ENCODE peak calls at places on chromosomes 12 and 14, in six cellular contexts. V is A549, W is vagina, D is fibroblast of the aortic adventitia, L is HFF-Myc, B is IMR-90. U is an unnamed sample.

GRCh38 chr12:107912421-107913004 is 138.0 kb downstream of the ASCL4 start:
- DNase-seq in V (peak; percentile 73), L (no peak), W (no peak), B (no peak), D (no peak), U (peak; percentile 2)

GRCh38 chr12:57793920-57794319 is 11.3 kb downstream of the TSFM start:
- DNase-seq in V (no peak), L (no peak), B (peak; percentile 90), D (peak; percentile 95), W (no peak), U (peak; percentile 90)

GRCh38 chr12:93177208-93178153 is 200.2 kb upstream of the NUDT4 start:
- DNase-seq in D (peak; percentile 73), V (no peak), L (no peak), W (no peak), B (no peak), U (peak; percentile 37)

GRCh38 chr12:123364532-123365140 is at the start of gene SBNO1:
- DNase-seq in D (peak; percentile 89), B (peak; percentile 85), V (peak; percentile 94), W (no peak), L (no peak), U (peak; percentile 92)

GRCh38 chr12:130184531-130185090 is 22.3 kb downstream of the FZD10 start:
- DNase-seq in V (no peak), B (no peak), L (no peak), D (no peak), W (no peak), U (no peak)

GRCh38 chr12:127306604-127307215 is 960.3 kb upstream of the TMEM132C start:
- DNase-seq in B (no peak), W (no peak), V (no peak), D (peak; percentile 60), L (no peak), U (peak; percentile 6)

GRCh38 chr14:94132285-94132887 is 3.0 kb upstream of the IFI27L2 start:
- DNase-seq in L (no peak), B (peak; percentile 70), D (peak; percentile 87), W (peak; percentile 54), V (peak; percentile 69), U (peak; percentile 75)

GRCh38 chr14:28759658-28760313 is 6.8 kb upstream of the FOXG1 start:
- DNase-seq in D (no peak), B (no peak), L (no peak), V (no peak), W (no peak), U (no peak)

GRCh38 chr12:117090816-117091711 is 8.2 kb downstream of the TESC start:
- DNase-seq in W (no peak), D (no peak), V (no peak), L (no peak), B (no peak), U (no peak)

GRCh38 chr14:94172545-94172944 is 1.6 kb upstream of the PPP4R4 start:
- DNase-seq in W (no peak), V (no peak), L (no peak), D (no peak), B (no peak), U (no peak)

GRCh38 chr12:54560374-54560858 is 11.0 kb downstream of the PDE1B start:
- DNase-seq in W (no peak), D (peak; percentile 72), V (peak; percentile 80), L (peak; percentile 35), B (peak; percentile 36), U (peak; percentile 52)

GRCh38 chr12:3770891-3771290 is 18.0 kb upstream of the CRACR2A start:
- DNase-seq in D (peak; percentile 81), B (peak; percentile 61), L (peak; percentile 29), V (peak; percentile 49), W (no peak), U (peak; percentile 68)

GRCh38 chr12:67220065-67220464 is 49.1 kb upstream of the CAND1 start:
- DNase-seq in B (no peak), L (no peak), V (peak; percentile 41), W (no peak), D (no peak), U (peak; percentile 3)

GRCh38 chr12:128829870-128830504 is 6.2 kb upstream of the SLC15A4 start:
- DNase-seq in D (no peak), V (no peak), W (no peak), B (no peak), L (no peak), U (no peak)

GRCh38 chr12:132711169-132711843 is 664 bp downstream of the PGAM5 start:
- DNase-seq in V (no peak), D (peak; percentile 23), L (no peak), W (no peak), B (peak; percentile 23), U (peak; percentile 41)

GRCh38 chr14:89767861-89768268 is 186.7 kb downstream of the EFCAB11 start:
- DNase-seq in W (no peak), V (peak; percentile 38), L (peak; percentile 15), B (peak; percentile 63), D (peak; percentile 64), U (peak; percentile 62)

GRCh38 chr12:19967486-19967885 is 400.9 kb upstream of the PDE3A start:
- DNase-seq in L (peak; percentile 36), W (no peak), V (peak; percentile 91), B (peak; percentile 96), D (peak; percentile 95), U (peak; percentile 95)

GRCh38 chr12:123126294-123127144 is 24.4 kb downstream of the PITPNM2 start:
- DNase-seq in V (peak; percentile 94), L (peak; percentile 75), W (no peak), D (peak; percentile 64), B (peak; percentile 98), U (peak; percentile 94)

GRCh38 chr14:60722163-60722835 is 1.9 kb downstream of the SIX4 start:
- DNase-seq in B (peak; percentile 79), V (peak; percentile 48), L (no peak), W (no peak), D (peak; percentile 49), U (peak; percentile 74)

GRCh38 chr14:101289230-101289690 is 272.0 kb upstream of the DIO3 start:
- DNase-seq in B (no peak), V (no peak), D (no peak), L (no peak), W (no peak), U (no peak)

GRCh38 chr14:99884834-99885648 is 91.8 kb downstream of the EML1 start:
- DNase-seq in B (peak; percentile 77), W (no peak), L (peak; percentile 36), D (peak; percentile 84), V (peak; percentile 69), U (peak; percentile 76)

GRCh38 chr14:104319489-104320241 is 181.3 kb downstream of the KIF26A start:
- DNase-seq in V (no peak), L (no peak), W (no peak), D (no peak), B (no peak), U (no peak)

GRCh38 chr12:79983969-79984629 is 49.2 kb upstream of the PPP1R12A start:
- DNase-seq in W (no peak), L (peak; percentile 4), B (peak; percentile 48), D (peak; percentile 87), V (peak; percentile 33), U (peak; percentile 16)

GRCh38 chr12:51077930-51078329 is 5.5 kb downstream of the CSRNP2 start:
- DNase-seq in L (no peak), B (peak; percentile 46), W (no peak), V (no peak), D (peak; percentile 26), U (peak; percentile 42)

GRCh38 chr12:123971770-123972447 is 722 bp downstream of the CCDC92 start:
- DNase-seq in W (peak; percentile 90), D (no peak), B (peak; percentile 50), L (no peak), V (peak; percentile 50), U (peak; percentile 43)

GRCh38 chr12:113145720-113146551 is 3.6 kb upstream of the CFAP73 start:
- DNase-seq in L (no peak), V (no peak), D (peak; percentile 62), B (no peak), W (no peak), U (peak; percentile 14)

GRCh38 chr14:97916100-97916499 is 1118.9 kb downstream of the VRK1 start:
- DNase-seq in D (no peak), L (no peak), V (no peak), B (no peak), W (peak; percentile 34), U (no peak)

GRCh38 chr14:68687746-68688145 is 105.1 kb downstream of the ZFP36L1 start:
- DNase-seq in W (no peak), D (peak; percentile 58), V (peak; percentile 80), B (peak; percentile 92), L (no peak), U (peak; percentile 80)

GRCh38 chr14:64763801-64764511 is 59.7 kb downstream of the PLEKHG3 start:
- DNase-seq in B (peak; percentile 55), L (no peak), V (peak; percentile 65), W (no peak), D (peak; percentile 56), U (peak; percentile 76)
- TF ChIP-seq CTCF in B (peak; percentile 17), L (no peak), V (peak; percentile 21), W (no peak), D (no peak), U (peak; percentile 39)

DNA sequence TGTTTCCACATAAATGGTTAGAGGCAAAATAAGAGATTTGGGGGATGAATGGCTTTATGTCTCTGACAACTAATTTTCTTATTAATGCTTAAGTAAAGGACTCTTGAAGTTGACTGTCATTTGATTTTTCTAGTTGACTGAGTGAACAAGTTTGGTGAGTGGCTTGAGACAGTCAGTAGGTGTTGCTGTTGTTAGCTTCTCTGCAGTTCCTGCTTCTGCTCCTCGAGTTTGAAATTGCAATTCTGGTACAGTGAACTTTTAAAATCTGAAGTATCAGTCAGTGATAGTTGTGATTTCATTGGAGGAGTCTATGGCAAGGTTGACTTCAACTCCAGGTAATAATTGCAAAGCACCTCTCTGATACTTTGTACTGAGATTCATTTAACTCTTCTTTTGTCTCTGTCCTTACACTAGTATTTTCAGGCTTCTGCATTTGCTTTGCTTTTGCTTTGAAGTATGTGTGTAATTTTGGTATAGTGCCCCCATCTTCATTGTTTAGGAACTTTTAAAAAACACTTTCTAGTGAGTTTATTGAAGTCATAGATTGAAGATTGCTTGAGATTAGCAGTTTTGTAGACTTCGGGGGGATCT is 415.5 kb downstream of the PCNX1 start:
- DNase-seq in D (peak; percentile 78), V (peak; percentile 42), B (peak; percentile 67), W (no peak), L (peak; percentile 25), U (peak; percentile 67)
- H3K4me3 ChIP-seq in D (peak overlapping the region; percentile 83), V (no peak overlapping the region), B (peak overlapping the region; percentile 33), W (no peak overlapping the region), L (peak overlapping the region; percentile 77), U (peak overlapping the region; percentile 89)

DNA sequence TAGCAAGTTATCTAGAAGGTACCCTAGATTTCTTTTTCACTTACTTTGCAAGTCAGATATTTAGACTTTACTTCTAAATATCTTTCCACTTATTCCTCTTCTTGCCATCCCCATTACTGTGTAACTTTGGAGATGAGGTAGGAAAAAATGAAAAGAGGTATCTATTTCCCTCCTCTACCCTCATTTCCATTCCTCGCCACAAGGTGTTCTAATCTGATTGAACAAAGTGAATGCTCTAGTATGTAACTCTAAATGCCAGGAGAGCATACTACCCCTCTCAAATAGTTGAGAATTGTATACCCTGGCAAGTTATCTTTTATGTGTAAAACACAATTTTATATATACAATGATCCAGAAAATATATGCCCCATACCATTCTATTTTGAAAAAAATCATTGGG is 1.7 kb upstream of the LDHB start:
- DNase-seq in W (no peak), V (peak; percentile 36), D (no peak), B (no peak), L (no peak), U (no peak)
- TF ChIP-seq CTCF in W (no peak), V (no peak), D (peak; percentile 20), B (no peak), L (no peak), U (no peak)

DNA sequence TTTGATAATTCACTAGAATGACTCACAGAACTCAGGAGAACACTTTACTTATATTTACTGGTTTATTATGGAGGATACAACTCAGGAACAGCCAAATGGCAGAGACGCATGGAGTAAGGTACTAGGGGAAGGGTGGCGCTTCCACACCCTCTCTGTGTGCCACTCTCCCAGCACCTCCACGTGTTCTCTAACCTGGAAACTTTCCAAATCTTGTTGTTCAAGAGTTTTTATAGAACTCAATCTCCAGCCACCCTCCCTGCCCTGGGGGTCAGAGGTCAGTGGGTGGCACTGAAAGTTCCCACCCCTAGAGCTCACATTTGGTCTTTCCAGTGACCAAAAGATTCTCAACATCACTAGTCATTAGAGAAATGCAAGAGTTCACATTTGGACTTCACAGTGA is 13.2 kb downstream of the TRIM9 start:
- DNase-seq in B (no peak), V (no peak), W (no peak), L (no peak), D (no peak), U (no peak)
- H3K4me3 ChIP-seq in B (no peak overlapping the region), V (no peak overlapping the region), W (no peak overlapping the region), L (no peak overlapping the region), D (no peak overlapping the region), U (no peak overlapping the region)